ENCODE peak calls at places on chromosomes 12 and 14, in four cellular contexts. G is NCI-H1930, F is neural progenitor cell, Z is DMS 273 treated with DMSO at 0.1 percent for 48 hours. Y is an unnamed sample.

GRCh38 chr14:104395941-104396681 is 183.5 kb upstream of the C14orf180 start:
- DNase-seq in F (no peak), Z (no peak), G (no peak), Y (no peak)

GRCh38 chr14:68677901-68678300 is 115.0 kb downstream of the ZFP36L1 start:
- DNase-seq in Z (no peak), F (no peak), G (no peak), Y (no peak)

GRCh38 chr14:70907172-70907995 is at the start of gene PCNX1:
- DNase-seq in G (peak; percentile 76), Z (peak; percentile 77), F (peak; percentile 98), Y (peak; percentile 36)

GRCh38 chr14:100629696-100630095 is 42.5 kb upstream of the BEGAIN start:
- DNase-seq in F (no peak), G (no peak), Z (peak; percentile 43), Y (no peak)

GRCh38 chr14:105368910-105369652 is 29.3 kb upstream of the TEX22 start:
- DNase-seq in F (no peak), G (no peak), Z (no peak), Y (no peak)

GRCh38 chr14:94043111-94043755 is 17.1 kb downstream of the OTUB2 start:
- DNase-seq in F (no peak), Z (no peak), G (no peak), Y (no peak)

GRCh38 chr12:62730649-62731377 is 204.1 kb downstream of the PPM1H start:
- DNase-seq in G (no peak), Z (no peak), F (no peak), Y (peak; percentile 70)

GRCh38 chr14:23438130-23438893 is 2.9 kb upstream of the MYH7 start:
- DNase-seq in F (peak; percentile 78), G (no peak), Z (no peak), Y (no peak)

Y was measured in AG04449.